ENCODE peak calls at places on chromosome 13, in four cellular contexts. One of them, this sample, is unnamed. For H3K27me3, the result is how much of the 10 kb centered on the place peaks cover.

GRCh38 chr13:107866666-107867623 is 348.4 kb downstream of the LIG4 start:
- DNase-seq in fibroblast of lung: peak
- DNase-seq in aorta: no peak
- DNase-seq in endodermal cell: peak
- DNase-seq in this sample: no peak

GRCh38 chr13:79290595-79291244 is 115.3 kb downstream of the RBM26 start:
- DNase-seq in fibroblast of lung: no peak
- DNase-seq in aorta: no peak
- DNase-seq in endodermal cell: no peak
- DNase-seq in this sample: no peak

GRCh38 chr13:55155046-55155445 is 1985.7 kb upstream of the PRR20A start:
- DNase-seq in fibroblast of lung: no peak
- DNase-seq in aorta: no peak
- DNase-seq in endodermal cell: no peak
- DNase-seq in this sample: no peak

GRCh38 chr13:102838982-102839381 is 6.8 kb upstream of the ERCC5 start:
- DNase-seq in fibroblast of lung: no peak
- DNase-seq in aorta: no peak
- DNase-seq in endodermal cell: no peak
- DNase-seq in this sample: no peak

GRCh38 chr13:61029064-61029463 is 386.6 kb downstream of the PCDH20 start:
- DNase-seq in fibroblast of lung: no peak
- DNase-seq in aorta: no peak
- DNase-seq in endodermal cell: peak
- DNase-seq in this sample: no peak

GRCh38 chr13:48727252-48728011 is 73.7 kb downstream of the CYSLTR2 start:
- DNase-seq in fibroblast of lung: no peak
- DNase-seq in aorta: no peak
- DNase-seq in endodermal cell: no peak
- DNase-seq in this sample: no peak

GRCh38 chr13:88461272-88462009 is 790.3 kb downstream of the SLITRK5 start:
- DNase-seq in fibroblast of lung: no peak
- DNase-seq in aorta: no peak
- DNase-seq in endodermal cell: peak
- DNase-seq in this sample: no peak

GRCh38 chr13:110250258-110250891 is 56.6 kb downstream of the COL4A1 start:
- DNase-seq in fibroblast of lung: peak
- DNase-seq in aorta: no peak
- DNase-seq in endodermal cell: no peak
- DNase-seq in this sample: no peak

GRCh38 chr13:46992383-46992952 is 95.6 kb upstream of the HTR2A start:
- DNase-seq in fibroblast of lung: peak
- DNase-seq in aorta: no peak
- DNase-seq in endodermal cell: no peak
- DNase-seq in this sample: no peak

GRCh38 chr13:76832258-76832988 is 53.8 kb downstream of the KCTD12 start:
- DNase-seq in fibroblast of lung: no peak
- DNase-seq in aorta: no peak
- DNase-seq in endodermal cell: no peak
- DNase-seq in this sample: no peak

GRCh38 chr13:109345433-109345941 is 440.9 kb downstream of the IRS2 start:
- DNase-seq in fibroblast of lung: peak
- DNase-seq in aorta: no peak
- DNase-seq in endodermal cell: no peak
- DNase-seq in this sample: no peak

GRCh38 chr13:33290421-33290965 is 4.9 kb upstream of the STARD13 start:
- DNase-seq in fibroblast of lung: peak
- DNase-seq in aorta: no peak
- DNase-seq in endodermal cell: no peak
- DNase-seq in this sample: no peak

GRCh38 chr13:25971499-25972145 is 80.2 kb downstream of the SHISA2 start:
- DNase-seq in fibroblast of lung: no peak
- DNase-seq in aorta: no peak
- DNase-seq in endodermal cell: no peak
- DNase-seq in this sample: no peak

GRCh38 chr13:39656325-39656677 is 839 bp downstream of the COG6 start:
- DNase-seq in fibroblast of lung: no peak
- DNase-seq in aorta: no peak
- DNase-seq in endodermal cell: no peak
- DNase-seq in this sample: no peak

GRCh38 chr13:91193358-91193757 is 154.1 kb upstream of the MIR17HG start:
- DNase-seq in fibroblast of lung: no peak
- DNase-seq in aorta: no peak
- DNase-seq in endodermal cell: no peak
- DNase-seq in this sample: no peak

GRCh38 chr13:73060251-73061160 is 1.7 kb downstream of the KLF5 start:
- DNase-seq in fibroblast of lung: peak
- DNase-seq in aorta: peak
- DNase-seq in endodermal cell: no peak
- DNase-seq in this sample: no peak

GRCh38 chr13:50152224-50152623 is 137.0 kb downstream of the KCNRG start:
- DNase-seq in fibroblast of lung: peak
- DNase-seq in aorta: no peak
- DNase-seq in endodermal cell: no peak
- DNase-seq in this sample: no peak

GRCh38 chr13:51684076-51684475 is 99.8 kb downstream of the WDFY2 start:
- DNase-seq in fibroblast of lung: peak
- DNase-seq in aorta: no peak
- DNase-seq in endodermal cell: no peak
- DNase-seq in this sample: no peak

GRCh38 chr13:77698211-77699058 is 948 bp downstream of the SLAIN1 start:
- DNase-seq in fibroblast of lung: peak
- DNase-seq in aorta: peak
- DNase-seq in endodermal cell: peak
- DNase-seq in this sample: no peak

GRCh38 chr13:31213681-31214289 is 14.0 kb downstream of the B3GLCT start:
- DNase-seq in fibroblast of lung: peak
- DNase-seq in aorta: no peak
- DNase-seq in endodermal cell: no peak
- DNase-seq in this sample: no peak

GRCh38 chr13:33109801-33110200 is 93.6 kb downstream of the KL start:
- DNase-seq in fibroblast of lung: no peak
- DNase-seq in aorta: no peak
- DNase-seq in endodermal cell: peak
- DNase-seq in this sample: no peak

GRCh38 chr13:77494226-77494625 is 41.3 kb upstream of the SCEL start:
- DNase-seq in fibroblast of lung: no peak
- DNase-seq in aorta: no peak
- DNase-seq in endodermal cell: no peak
- DNase-seq in this sample: no peak

GRCh38 chr13:76991432-76991795 is 467 bp upstream of the CLN5 start:
- DNase-seq in fibroblast of lung: peak
- DNase-seq in aorta: peak
- DNase-seq in endodermal cell: no peak
- DNase-seq in this sample: no peak

GRCh38 chr13:51623473-51623872 is 39.2 kb downstream of the WDFY2 start:
- DNase-seq in fibroblast of lung: peak
- DNase-seq in aorta: no peak
- DNase-seq in endodermal cell: no peak
- DNase-seq in this sample: no peak

GRCh38 chr13:42762251-42762650 is 19.1 kb upstream of the FAM216B start:
- DNase-seq in fibroblast of lung: peak
- DNase-seq in aorta: no peak
- DNase-seq in endodermal cell: no peak
- DNase-seq in this sample: no peak

GRCh38 chr13:23966691-23967615 is 69.7 kb upstream of the C1QTNF9B start:
- DNase-seq in fibroblast of lung: no peak
- DNase-seq in aorta: no peak
- DNase-seq in endodermal cell: no peak
- DNase-seq in this sample: no peak

GRCh38 chr13:24842533-24843278 is 78.7 kb downstream of the RNF17 start:
- DNase-seq in fibroblast of lung: peak
- DNase-seq in aorta: no peak
- DNase-seq in endodermal cell: no peak
- DNase-seq in this sample: no peak

GRCh38 chr13:20993661-20994440 is 67.5 kb downstream of the LATS2 start:
- DNase-seq in fibroblast of lung: peak
- DNase-seq in aorta: no peak
- DNase-seq in endodermal cell: no peak
- DNase-seq in this sample: no peak

GRCh38 chr13:60617863-60618733 is 221.1 kb downstream of the TDRD3 start:
- DNase-seq in fibroblast of lung: peak
- DNase-seq in aorta: no peak
- DNase-seq in endodermal cell: peak
- DNase-seq in this sample: no peak

GRCh38 chr13:27967736-27968315 is 1.3 kb downstream of the CDX2 start:
- DNase-seq in fibroblast of lung: no peak
- DNase-seq in aorta: no peak
- DNase-seq in endodermal cell: peak
- DNase-seq in this sample: no peak
- H3K27me3 ChIP-seq in fibroblast of lung: half or more
- H3K27me3 ChIP-seq in aorta: under half
- H3K27me3 ChIP-seq in endodermal cell: half or more
- H3K27me3 ChIP-seq in this sample: half or more

GRCh38 chr13:52847682-52848432 is 583 bp downstream of the PCDH8 start:
- DNase-seq in fibroblast of lung: no peak
- DNase-seq in aorta: no peak
- DNase-seq in endodermal cell: peak
- DNase-seq in this sample: no peak

GRCh38 chr13:52845766-52846566 is 2.5 kb downstream of the PCDH8 start:
- DNase-seq in fibroblast of lung: peak
- DNase-seq in aorta: peak
- DNase-seq in endodermal cell: peak
- DNase-seq in this sample: peak

GRCh38 chr13:52846567-52847321 is 1.7 kb downstream of the PCDH8 start:
- DNase-seq in fibroblast of lung: peak
- DNase-seq in aorta: peak
- DNase-seq in endodermal cell: peak
- DNase-seq in this sample: no peak

GRCh38 chr13:52848455-52849190 is at the start of gene PCDH8:
- DNase-seq in fibroblast of lung: no peak
- DNase-seq in aorta: no peak
- DNase-seq in endodermal cell: peak
- DNase-seq in this sample: no peak

DNA sequence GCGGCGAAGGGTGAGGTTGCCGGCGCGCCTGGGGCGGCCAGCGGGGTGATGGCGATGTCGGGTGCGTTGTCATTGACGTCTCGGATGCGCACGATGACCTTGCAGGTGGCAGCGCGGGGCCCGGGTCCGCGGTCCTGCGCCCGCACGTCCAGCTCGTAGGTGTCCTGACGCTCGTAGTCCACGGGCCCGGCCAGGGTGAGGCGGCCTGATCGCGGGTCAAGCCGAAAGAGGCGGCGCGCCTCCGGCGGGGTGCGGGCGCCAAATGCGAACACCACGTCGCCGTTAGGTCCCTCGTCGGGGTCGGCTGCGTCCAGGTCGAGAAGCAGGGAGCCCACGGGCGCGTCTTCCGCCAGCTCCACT is 1.1 kb downstream of the PCDH8 start:
- DNase-seq in fibroblast of lung: no peak
- DNase-seq in aorta: no peak
- DNase-seq in endodermal cell: no peak
- DNase-seq in this sample: no peak
- H3K4me3 ChIP-seq in fibroblast of lung: no peak
- H3K4me3 ChIP-seq in aorta: no peak
- H3K4me3 ChIP-seq in endodermal cell: no peak
- H3K4me3 ChIP-seq in this sample: no peak

GRCh38 chr13:99042851-99043250 is 65.0 kb upstream of the DOCK9 start:
- DNase-seq in fibroblast of lung: no peak
- DNase-seq in aorta: no peak
- DNase-seq in endodermal cell: no peak
- DNase-seq in this sample: no peak
- H3K27me3 ChIP-seq in fibroblast of lung: under half
- H3K27me3 ChIP-seq in aorta: under half
- H3K27me3 ChIP-seq in endodermal cell: under half
- H3K27me3 ChIP-seq in this sample: under half

GRCh38 chr13:64088491-64088890 is 2672.8 kb upstream of the PCDH20 start:
- DNase-seq in fibroblast of lung: no peak
- DNase-seq in aorta: no peak
- DNase-seq in endodermal cell: no peak
- DNase-seq in this sample: no peak
- H3K4me3 ChIP-seq in fibroblast of lung: no peak
- H3K4me3 ChIP-seq in aorta: no peak
- H3K4me3 ChIP-seq in endodermal cell: no peak
- H3K4me3 ChIP-seq in this sample: no peak

DNA sequence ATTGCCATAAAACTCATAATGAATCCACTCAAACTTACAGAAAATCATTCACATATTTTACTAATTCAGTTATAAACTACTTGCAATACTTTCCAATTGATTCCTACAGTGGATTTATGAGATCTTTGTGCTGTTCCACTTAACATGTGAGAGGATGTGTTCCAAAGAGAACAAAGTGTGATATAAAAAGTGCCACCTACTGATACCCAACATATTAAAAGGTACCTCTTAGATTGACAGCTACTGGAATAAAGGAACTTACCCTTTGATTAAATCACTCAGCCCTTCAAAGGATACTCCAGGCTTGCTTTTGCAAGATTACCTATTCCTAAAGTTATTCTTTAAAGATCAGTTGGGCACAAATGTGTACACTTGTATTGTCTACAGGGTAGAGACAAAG is 65.9 kb downstream of the DCT start:
- DNase-seq in fibroblast of lung: no peak
- DNase-seq in aorta: no peak
- DNase-seq in endodermal cell: no peak
- DNase-seq in this sample: no peak
- H3K27me3 ChIP-seq in fibroblast of lung: under half
- H3K27me3 ChIP-seq in aorta: under half
- H3K27me3 ChIP-seq in endodermal cell: half or more
- H3K27me3 ChIP-seq in this sample: under half

GRCh38 chr13:112984954-112985802 is 16.2 kb downstream of the MCF2L start:
- DNase-seq in fibroblast of lung: no peak
- DNase-seq in aorta: no peak
- DNase-seq in endodermal cell: no peak
- DNase-seq in this sample: no peak
- H3K4me3 ChIP-seq in fibroblast of lung: no peak
- H3K4me3 ChIP-seq in aorta: no peak
- H3K4me3 ChIP-seq in endodermal cell: no peak
- H3K4me3 ChIP-seq in this sample: peak

GRCh38 chr13:45907501-45907900 is 55.9 kb upstream of the SIAH3 start:
- DNase-seq in fibroblast of lung: no peak
- DNase-seq in aorta: no peak
- DNase-seq in endodermal cell: no peak
- DNase-seq in this sample: no peak

GRCh38 chr13:45909724-45910123 is 58.2 kb upstream of the SIAH3 start:
- DNase-seq in fibroblast of lung: peak
- DNase-seq in aorta: no peak
- DNase-seq in endodermal cell: no peak
- DNase-seq in this sample: no peak

GRCh38 chr13:45909089-45909488 is 57.5 kb upstream of the SIAH3 start:
- DNase-seq in fibroblast of lung: no peak
- DNase-seq in aorta: no peak
- DNase-seq in endodermal cell: no peak
- DNase-seq in this sample: no peak
- H3K27me3 ChIP-seq in fibroblast of lung: under half
- H3K27me3 ChIP-seq in aorta: under half
- H3K27me3 ChIP-seq in endodermal cell: under half
- H3K27me3 ChIP-seq in this sample: under half

GRCh38 chr13:71290963-71291937 is 575.8 kb downstream of the DACH1 start:
- DNase-seq in fibroblast of lung: peak
- DNase-seq in aorta: peak
- DNase-seq in endodermal cell: no peak
- DNase-seq in this sample: no peak
- H3K4me3 ChIP-seq in fibroblast of lung: peak
- H3K4me3 ChIP-seq in aorta: peak
- H3K4me3 ChIP-seq in endodermal cell: no peak
- H3K4me3 ChIP-seq in this sample: no peak

This sample was measured in RWPE2.